ENCODE peak calls at places on chromosomes 4 and X, in four cellular contexts. E is SK-N-SH, L is neural progenitor cell, O is HCT116. X is an unnamed sample.

GRCh38 chrX:2311483-2311882 is 189.3 kb downstream of the DHRSX start:
- DNase-seq in E (no peak), O (no peak), L (peak), X (no peak)

GRCh38 chr4:86818845-86819244 is 30.3 kb downstream of the SLC10A6 start:
- DNase-seq in L (no peak), O (no peak), E (no peak), X (no peak)

GRCh38 chr4:6446538-6447451 is 25.6 kb downstream of the PPP2R2C start:
- DNase-seq in E (no peak), O (no peak), L (peak), X (no peak)

GRCh38 chrX:55668084-55668483 is 44.9 kb downstream of the FOXR2 start:
- DNase-seq in O (no peak), E (no peak), L (no peak), X (no peak)

GRCh38 chr4:42277291-42277690 is 120.0 kb upstream of the SHISA3 start:
- DNase-seq in O (no peak), E (no peak), L (no peak), X (no peak)

GRCh38 chr4:41414380-41414779 is 123.6 kb upstream of the LIMCH1 start:
- DNase-seq in E (no peak), O (no peak), L (no peak), X (no peak)

GRCh38 chrX:23919706-23920320 is 12.0 kb downstream of the CXorf58 start:
- DNase-seq in O (no peak), E (no peak), L (peak), X (no peak)

GRCh38 chr4:108345862-108346530 is 177.3 kb upstream of the LEF1 start:
- DNase-seq in O (no peak), E (no peak), L (no peak), X (no peak)

GRCh38 chr4:123452585-123452984 is 56.0 kb downstream of the SPRY1 start:
- DNase-seq in E (peak), O (no peak), L (no peak), X (peak)

GRCh38 chr4:36392049-36392448 is 110.6 kb downstream of the DTHD1 start:
- DNase-seq in L (no peak), E (no peak), O (no peak), X (no peak)

GRCh38 chrX:56745019-56745418 is 16.0 kb downstream of the NBDY start:
- DNase-seq in O (peak), L (no peak), E (no peak), X (no peak)

GRCh38 chrX:70410921-70411320 is 12.2 kb upstream of the GDPD2 start:
- DNase-seq in E (no peak), O (no peak), L (no peak), X (no peak)

GRCh38 chr4:185344743-185345538 is 50.8 kb downstream of the LRP2BP start:
- DNase-seq in E (no peak), L (no peak), O (no peak), X (peak)

DNA sequence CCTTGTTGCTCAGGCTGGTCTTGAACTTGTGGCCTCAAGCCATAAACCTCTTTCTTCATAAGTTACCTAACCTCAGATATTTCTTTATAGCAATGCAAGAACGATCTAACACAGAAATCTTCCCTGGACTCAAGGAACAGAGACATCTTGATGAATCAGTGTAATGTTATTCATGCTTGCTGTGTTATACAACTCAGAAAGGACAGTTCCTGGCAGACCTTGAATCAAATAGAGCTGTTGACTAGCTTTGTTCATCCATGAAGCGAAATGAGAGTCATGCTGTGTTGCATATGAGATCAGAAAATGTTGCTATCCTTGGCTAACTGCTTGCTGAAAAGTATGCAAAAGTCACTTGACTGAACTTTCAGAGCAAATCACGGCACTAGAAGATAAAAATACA is 72.6 kb upstream of the ARHGAP24 start:
- DNase-seq in E (no peak), L (no peak), O (no peak), X (no peak)
- H3K4me3 ChIP-seq in E (no peak), L (no peak), O (no peak), X (no peak)

GRCh38 chr4:57490520-57490919 is 380.3 kb upstream of the IGFBP7 start:
- DNase-seq in O (no peak), L (no peak), E (no peak), X (no peak)
- TF ChIP-seq EZH2phosphoT487 in O (no peak), L (no peak), E (no peak), X (no peak)

DNA sequence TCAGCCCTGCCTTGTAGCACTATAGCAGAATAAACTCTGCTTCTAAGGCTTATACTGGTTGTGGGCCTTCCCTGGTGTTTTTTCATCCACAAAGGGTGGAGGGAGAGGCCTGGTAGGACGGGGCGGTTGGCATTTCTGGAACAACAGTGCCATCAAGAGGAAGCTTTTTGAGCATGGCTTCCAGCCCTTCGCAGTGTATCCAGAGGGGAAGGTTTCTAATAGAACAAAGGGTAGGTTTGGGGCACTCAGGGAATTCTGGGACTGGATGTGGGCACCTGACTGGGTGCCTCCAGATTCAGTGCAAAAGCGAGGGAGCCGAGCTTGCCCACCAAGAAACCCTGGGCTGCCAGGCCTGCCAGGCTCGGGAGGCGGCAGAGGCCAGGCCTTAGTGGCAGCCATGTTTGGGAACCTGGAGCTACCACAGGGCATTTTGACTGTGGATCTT is 229.6 kb upstream of the AGTR2 start:
- DNase-seq in E (peak), L (peak), O (no peak), X (peak)
- TF ChIP-seq CTCF in E (peak), L (peak), O (no peak), X (peak)

DNA sequence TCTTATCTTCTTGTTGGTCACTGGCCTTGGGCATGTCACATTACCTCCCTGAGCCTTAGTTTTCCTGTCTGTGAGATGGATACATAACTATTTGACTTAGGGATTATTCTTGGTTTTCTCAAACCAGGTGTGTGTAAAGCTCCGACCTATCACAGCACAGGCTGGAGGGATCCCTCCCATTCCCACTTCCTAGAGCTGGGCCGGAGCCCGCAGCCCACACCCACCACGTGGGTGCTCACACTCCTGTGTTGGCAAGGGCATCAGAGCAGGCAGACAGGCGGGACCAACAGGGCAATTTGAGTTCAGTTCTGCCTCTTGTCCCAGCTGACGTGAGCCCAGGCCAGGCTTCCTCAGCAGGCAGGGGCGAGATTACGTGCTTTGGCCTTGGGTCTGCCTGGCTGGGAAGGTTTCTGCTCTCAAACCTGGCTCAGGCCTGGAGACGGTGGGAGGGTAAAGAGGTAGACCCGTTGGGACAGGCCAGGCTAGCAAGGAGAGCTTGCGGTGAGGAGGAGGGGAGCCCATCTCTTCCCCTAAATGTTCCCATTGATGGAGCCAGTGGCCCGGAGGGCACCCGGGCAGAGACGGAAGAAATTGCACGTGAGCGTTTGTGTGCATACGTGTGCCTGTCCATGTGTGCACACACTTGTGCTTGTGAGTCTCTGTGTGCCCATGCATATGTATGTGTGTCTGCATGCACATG is 734 bp upstream of the SH3TC1 start:
- DNase-seq in L (no peak), O (no peak), E (no peak), X (no peak)
- H3K4me3 ChIP-seq in L (no peak), O (peak), E (no peak), X (peak)

X was measured in OCI-LY7.